ENCODE peak calls at places on chromosomes 7 and 10, in five cellular contexts. One of them, this sample, is unnamed.

GRCh38 chr7:332020-332517 is 42.1 kb downstream of the FOXL3 start:
- DNase-seq in AG10803: no peak
- DNase-seq in endothelial cell: no peak
- DNase-seq in astrocyte of the spinal cord: no peak
- DNase-seq in RWPE1: no peak
- DNase-seq in this sample: peak

GRCh38 chr10:123637326-123637880 is 28.8 kb upstream of the GPR26 start:
- DNase-seq in astrocyte of the spinal cord: no peak
- DNase-seq in RWPE1: peak
- DNase-seq in endothelial cell: no peak
- DNase-seq in AG10803: peak
- DNase-seq in this sample: no peak

GRCh38 chr10:18860591-18861205 is 187.9 kb upstream of the MALRD1 start:
- DNase-seq in endothelial cell: no peak
- DNase-seq in AG10803: no peak
- DNase-seq in astrocyte of the spinal cord: peak
- DNase-seq in RWPE1: no peak
- DNase-seq in this sample: no peak

GRCh38 chr10:27072436-27073114 is 27.7 kb downstream of the ANKRD26 start:
- DNase-seq in astrocyte of the spinal cord: no peak
- DNase-seq in endothelial cell: peak
- DNase-seq in RWPE1: no peak
- DNase-seq in AG10803: no peak
- DNase-seq in this sample: no peak

GRCh38 chr7:5613607-5614006 is 167.9 kb downstream of the RNF216 start:
- DNase-seq in astrocyte of the spinal cord: no peak
- DNase-seq in RWPE1: no peak
- DNase-seq in AG10803: no peak
- DNase-seq in endothelial cell: peak
- DNase-seq in this sample: no peak

GRCh38 chr7:30143748-30144251 is 9.0 kb downstream of the MTURN start:
- DNase-seq in astrocyte of the spinal cord: peak
- DNase-seq in endothelial cell: no peak
- DNase-seq in RWPE1: peak
- DNase-seq in AG10803: peak
- DNase-seq in this sample: no peak

GRCh38 chr10:17833656-17834055 is 24.5 kb downstream of the MRC1 start:
- DNase-seq in RWPE1: no peak
- DNase-seq in astrocyte of the spinal cord: no peak
- DNase-seq in endothelial cell: no peak
- DNase-seq in AG10803: no peak
- DNase-seq in this sample: no peak

GRCh38 chr7:69564454-69565417 is 33.5 kb upstream of the AUTS2 start:
- DNase-seq in AG10803: peak
- DNase-seq in astrocyte of the spinal cord: peak
- DNase-seq in endothelial cell: no peak
- DNase-seq in RWPE1: no peak
- DNase-seq in this sample: no peak

GRCh38 chr10:7787150-7787856 is 490 bp downstream of the KIN start:
- DNase-seq in AG10803: peak
- DNase-seq in astrocyte of the spinal cord: peak
- DNase-seq in RWPE1: peak
- DNase-seq in endothelial cell: no peak
- DNase-seq in this sample: no peak

GRCh38 chr10:50788951-50789904 is 49.5 kb downstream of the ASAH2B start:
- DNase-seq in AG10803: peak
- DNase-seq in astrocyte of the spinal cord: peak
- DNase-seq in RWPE1: peak
- DNase-seq in endothelial cell: no peak
- DNase-seq in this sample: no peak

GRCh38 chr7:139562972-139563565 is 39.6 kb downstream of the CLEC2L start:
- DNase-seq in astrocyte of the spinal cord: no peak
- DNase-seq in AG10803: no peak
- DNase-seq in RWPE1: no peak
- DNase-seq in endothelial cell: no peak
- DNase-seq in this sample: no peak

GRCh38 chr7:100053201-100053600 is 3.6 kb downstream of the ZSCAN21 start:
- DNase-seq in AG10803: peak
- DNase-seq in astrocyte of the spinal cord: peak
- DNase-seq in RWPE1: peak
- DNase-seq in endothelial cell: peak
- DNase-seq in this sample: no peak

GRCh38 chr7:122188785-122189184 is 44.7 kb upstream of the AASS start:
- DNase-seq in endothelial cell: no peak
- DNase-seq in astrocyte of the spinal cord: no peak
- DNase-seq in AG10803: no peak
- DNase-seq in RWPE1: no peak
- DNase-seq in this sample: no peak

GRCh38 chr10:126302195-126302594 is 86.1 kb downstream of the ADAM12 start:
- DNase-seq in AG10803: no peak
- DNase-seq in astrocyte of the spinal cord: no peak
- DNase-seq in endothelial cell: no peak
- DNase-seq in RWPE1: no peak
- DNase-seq in this sample: no peak

GRCh38 chr10:126302831-126303230 is 85.4 kb downstream of the ADAM12 start:
- DNase-seq in endothelial cell: no peak
- DNase-seq in astrocyte of the spinal cord: no peak
- DNase-seq in AG10803: no peak
- DNase-seq in RWPE1: no peak
- DNase-seq in this sample: no peak
- TF ChIP-seq CTCF in endothelial cell: no peak
- TF ChIP-seq CTCF in astrocyte of the spinal cord: no peak
- TF ChIP-seq CTCF in AG10803: peak
- TF ChIP-seq CTCF in RWPE1: no peak
- TF ChIP-seq CTCF in this sample: no peak

GRCh38 chr10:73018632-73019031 is 64.0 kb upstream of the PLA2G12B start:
- DNase-seq in endothelial cell: no peak
- DNase-seq in astrocyte of the spinal cord: no peak
- DNase-seq in AG10803: no peak
- DNase-seq in RWPE1: no peak
- DNase-seq in this sample: no peak
- TF ChIP-seq CTCF in endothelial cell: no peak
- TF ChIP-seq CTCF in astrocyte of the spinal cord: no peak
- TF ChIP-seq CTCF in AG10803: no peak
- TF ChIP-seq CTCF in RWPE1: no peak
- TF ChIP-seq CTCF in this sample: no peak

GRCh38 chr7:44218418-44219201 is 17.8 kb downstream of the YKT6 start:
- DNase-seq in endothelial cell: peak
- DNase-seq in RWPE1: no peak
- DNase-seq in astrocyte of the spinal cord: no peak
- DNase-seq in AG10803: no peak
- DNase-seq in this sample: no peak
- TF ChIP-seq CTCF in endothelial cell: no peak
- TF ChIP-seq CTCF in RWPE1: no peak
- TF ChIP-seq CTCF in astrocyte of the spinal cord: no peak
- TF ChIP-seq CTCF in AG10803: no peak
- TF ChIP-seq CTCF in this sample: no peak

DNA sequence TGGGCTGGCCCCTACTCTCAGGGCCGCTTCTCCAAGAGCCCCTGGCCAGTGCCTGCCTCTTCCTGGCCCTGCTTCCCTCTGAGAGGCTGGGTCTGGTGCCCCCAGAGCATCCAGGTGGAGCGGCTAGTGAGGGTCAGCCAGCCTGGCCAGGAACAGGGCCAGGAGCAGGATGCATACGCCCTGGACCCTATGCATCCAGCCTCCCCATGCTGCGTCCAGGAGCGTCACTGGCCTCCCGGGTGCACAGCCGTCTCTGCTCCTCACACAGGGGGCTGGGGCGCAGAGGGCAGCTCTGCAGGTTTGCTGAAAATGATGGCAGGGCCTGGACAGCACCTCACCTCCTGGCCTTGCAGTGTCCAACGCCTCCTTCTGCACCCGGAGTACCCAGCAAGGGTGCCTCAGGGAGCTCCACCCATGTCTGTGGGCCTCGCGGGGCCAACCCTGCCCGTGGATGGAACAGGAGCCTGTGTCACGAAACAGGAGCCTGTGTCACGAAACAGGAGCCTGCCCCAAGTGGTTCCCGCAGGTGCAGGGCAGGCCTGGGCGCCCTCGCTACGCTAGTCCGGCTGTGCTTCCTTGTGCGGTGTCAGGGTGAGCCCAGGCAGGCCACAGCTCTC is 246.2 kb upstream of the PPP2R2D start:
- DNase-seq in endothelial cell: no peak
- DNase-seq in RWPE1: no peak
- DNase-seq in astrocyte of the spinal cord: no peak
- DNase-seq in AG10803: no peak
- DNase-seq in this sample: no peak
- TF ChIP-seq CTCF in endothelial cell: no peak
- TF ChIP-seq CTCF in RWPE1: no peak
- TF ChIP-seq CTCF in astrocyte of the spinal cord: no peak
- TF ChIP-seq CTCF in AG10803: no peak
- TF ChIP-seq CTCF in this sample: no peak

DNA sequence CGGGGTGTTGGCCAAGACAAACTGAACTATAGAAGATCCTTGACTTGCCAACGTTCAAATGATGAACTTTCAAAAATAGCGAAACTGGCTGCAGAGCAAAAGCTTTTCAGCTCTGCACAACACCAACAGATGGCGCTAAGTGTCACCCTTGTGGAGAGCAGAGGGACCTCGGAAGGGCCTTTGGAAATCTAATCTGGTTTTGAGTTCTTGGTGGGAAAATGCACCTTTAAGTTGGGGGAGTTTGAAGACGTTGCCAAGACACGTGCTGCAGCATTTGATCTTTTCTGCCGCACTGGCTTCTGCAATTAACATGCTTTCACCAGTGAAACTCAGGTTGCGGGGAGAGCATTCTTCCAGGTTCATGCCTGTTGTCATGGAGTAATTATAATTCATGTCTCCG is 26.3 kb upstream of the WDR11 start:
- DNase-seq in endothelial cell: peak
- DNase-seq in RWPE1: peak
- DNase-seq in AG10803: peak
- DNase-seq in astrocyte of the spinal cord: peak
- DNase-seq in this sample: no peak
- TF ChIP-seq CTCF in endothelial cell: peak
- TF ChIP-seq CTCF in RWPE1: peak
- TF ChIP-seq CTCF in AG10803: peak
- TF ChIP-seq CTCF in astrocyte of the spinal cord: peak
- TF ChIP-seq CTCF in this sample: peak

GRCh38 chr7:135704074-135704473 is 23.9 kb downstream of the SLC13A4 start:
- DNase-seq in astrocyte of the spinal cord: no peak
- DNase-seq in endothelial cell: no peak
- DNase-seq in RWPE1: no peak
- DNase-seq in AG10803: no peak
- DNase-seq in this sample: no peak
- TF ChIP-seq CTCF in astrocyte of the spinal cord: peak
- TF ChIP-seq CTCF in endothelial cell: peak
- TF ChIP-seq CTCF in RWPE1: no peak
- TF ChIP-seq CTCF in AG10803: no peak
- TF ChIP-seq CTCF in this sample: peak

DNA sequence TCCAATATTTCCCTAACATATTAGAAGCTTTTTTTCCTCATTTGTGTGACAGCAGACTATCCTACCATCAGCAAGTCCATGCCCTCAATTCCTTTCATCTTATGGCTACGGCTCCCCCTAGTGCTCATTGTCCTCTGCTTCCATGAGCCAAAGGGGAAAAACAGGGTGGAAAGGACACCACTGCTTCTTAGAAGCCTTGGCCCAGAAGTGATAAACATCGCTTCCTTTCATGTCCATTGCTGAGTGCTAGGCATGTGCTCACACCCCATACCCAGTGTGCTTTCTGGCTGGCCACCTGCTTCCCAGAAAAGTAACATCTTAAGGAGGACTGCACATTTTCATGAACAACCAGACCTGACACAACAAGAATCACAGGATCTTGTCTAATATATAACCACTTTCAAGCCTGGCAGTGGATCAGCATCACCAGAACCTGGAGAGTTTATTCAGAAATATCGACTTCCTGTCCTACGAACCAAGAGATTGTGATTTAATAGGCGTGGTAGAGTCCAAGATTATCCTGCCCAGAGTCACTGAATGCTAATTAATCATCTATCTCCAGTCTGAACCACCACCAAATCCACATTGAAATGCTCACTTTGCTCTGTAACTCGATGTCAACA is 650.5 kb upstream of the SORCS1 start:
- DNase-seq in astrocyte of the spinal cord: peak
- DNase-seq in AG10803: peak
- DNase-seq in RWPE1: peak
- DNase-seq in endothelial cell: peak
- DNase-seq in this sample: no peak
- TF ChIP-seq CTCF in astrocyte of the spinal cord: peak
- TF ChIP-seq CTCF in AG10803: peak
- TF ChIP-seq CTCF in RWPE1: peak
- TF ChIP-seq CTCF in endothelial cell: peak
- TF ChIP-seq CTCF in this sample: peak

DNA sequence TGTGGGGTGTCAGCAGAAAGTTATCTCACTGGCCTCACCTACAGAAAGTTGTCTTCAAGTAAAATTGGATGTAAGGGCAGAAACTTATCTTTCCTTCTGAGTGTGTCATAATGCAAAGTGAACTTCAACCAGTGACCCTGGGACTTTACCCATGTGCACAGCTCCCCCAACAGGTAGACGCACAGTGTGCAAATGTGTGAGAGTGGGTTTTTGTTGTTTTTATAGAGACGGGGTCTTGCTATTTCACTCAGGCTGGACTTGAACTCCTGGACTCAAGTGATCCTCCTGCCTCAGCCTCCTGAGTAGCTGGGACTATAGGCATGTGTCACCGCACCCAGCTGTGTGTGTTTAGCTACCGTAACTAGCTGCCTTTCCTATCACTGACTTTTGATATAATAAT is 6.4 kb upstream of the KAZALD1 start:
- DNase-seq in RWPE1: no peak
- DNase-seq in endothelial cell: no peak
- DNase-seq in AG10803: no peak
- DNase-seq in astrocyte of the spinal cord: no peak
- DNase-seq in this sample: no peak
- TF ChIP-seq CTCF in RWPE1: no peak
- TF ChIP-seq CTCF in endothelial cell: no peak
- TF ChIP-seq CTCF in AG10803: no peak
- TF ChIP-seq CTCF in astrocyte of the spinal cord: peak
- TF ChIP-seq CTCF in this sample: no peak